ENCODE peak calls at places on chromosomes 4 and X, in four cellular contexts. E is pancreas, M is body of pancreas, V is ovary. Q is an unnamed sample.

GRCh38 chrX:13994104-13994503 is 35.6 kb downstream of the GEMIN8 start:
- DNase-seq in M (no peak), V (no peak), E (no peak), Q (no peak)

GRCh38 chrX:112513154-112513553 is 166.6 kb downstream of the LHFPL1 start:
- DNase-seq in V (no peak), E (no peak), M (no peak), Q (no peak)

GRCh38 chr4:1237981-1238675 is 10.8 kb downstream of the CTBP1 start:
- DNase-seq in M (peak; percentile 15), V (peak; percentile 21), E (peak; percentile 70), Q (no peak)

GRCh38 chr4:186216465-186217024 is 10.8 kb upstream of the KLKB1 start:
- DNase-seq in E (no peak), M (no peak), V (no peak), Q (no peak)

GRCh38 chrX:109774706-109775105 is 41.6 kb upstream of the ACSL4 start:
- DNase-seq in M (no peak), E (no peak), V (no peak), Q (peak; percentile 69)

GRCh38 chrX:42869659-42870476 is 91.9 kb upstream of the PPP1R2C start:
- DNase-seq in M (no peak), E (no peak), V (no peak), Q (no peak)

GRCh38 chr4:118287691-118288090 is 65.1 kb downstream of the PRSS12 start:
- DNase-seq in M (no peak), V (no peak), E (no peak), Q (no peak)

GRCh38 chr4:153099391-153100140 is 104.7 kb upstream of the TRIM2 start:
- DNase-seq in M (no peak), E (no peak), V (no peak), Q (no peak)

GRCh38 chr4:14404730-14405129 is 597.6 kb upstream of the CPEB2 start:
- DNase-seq in V (no peak), E (no peak), M (no peak), Q (no peak)

GRCh38 chr4:76831475-76832390 is 66.2 kb downstream of the SOWAHB start:
- DNase-seq in M (no peak), E (peak; percentile 37), V (no peak), Q (no peak)

GRCh38 chrX:95218964-95219363 is 1465.7 kb upstream of the DIAPH2 start:
- DNase-seq in E (no peak), V (no peak), M (no peak), Q (no peak)

DNA sequence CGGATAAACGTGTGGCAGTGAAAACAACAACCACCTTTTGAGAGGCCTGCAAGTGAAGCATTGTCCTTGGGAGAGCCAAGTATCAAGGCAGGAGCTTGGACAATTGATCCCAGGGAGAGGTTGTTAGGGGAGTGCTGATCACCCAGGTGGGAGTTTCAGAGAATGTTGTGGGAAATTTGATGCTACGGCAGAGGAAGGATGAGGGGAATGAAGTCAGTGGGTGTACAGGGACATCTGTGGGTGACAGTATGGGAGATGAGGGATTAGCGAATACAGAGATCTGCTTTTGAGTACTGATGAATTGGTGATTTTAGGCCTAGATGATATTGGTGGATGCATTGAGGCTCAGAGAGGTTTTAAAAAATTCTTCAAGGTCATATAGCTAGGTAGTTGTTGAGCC is 4.3 kb downstream of the GNL3L start:
- DNase-seq in V (no peak), E (no peak), M (no peak), Q (no peak)
- TF ChIP-seq CTCF in V (no peak), E (no peak), M (no peak), Q (no peak)

DNA sequence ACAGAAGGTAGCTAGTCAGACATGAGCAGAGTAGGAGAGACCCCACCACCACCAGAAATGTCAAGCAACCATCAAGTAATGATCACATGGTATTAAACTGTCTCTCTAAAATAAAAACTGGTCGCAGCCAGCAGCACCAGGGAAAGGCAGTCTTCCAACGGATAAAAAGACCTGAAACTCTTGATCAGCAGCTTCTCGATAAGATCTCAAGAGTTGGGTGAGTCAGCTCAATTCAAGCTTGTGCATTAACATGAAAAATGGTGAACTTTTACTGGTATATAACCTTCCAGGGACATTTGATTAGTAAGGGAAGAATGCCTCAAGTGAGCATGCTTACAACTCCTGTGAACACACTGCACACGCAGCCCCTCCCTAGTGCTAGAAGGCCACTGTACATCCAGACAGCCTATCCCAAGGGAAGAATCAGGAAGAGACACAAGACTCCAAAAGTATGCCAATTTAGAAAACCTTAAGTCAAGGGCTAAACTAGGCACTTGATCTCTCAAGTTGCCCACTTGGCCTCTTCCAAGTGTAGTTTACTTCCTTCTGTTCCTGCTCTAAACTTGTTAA is 270.0 kb upstream of the GNPDA2 start:
- DNase-seq in M (no peak), E (no peak), V (no peak), Q (no peak)
- H3K27ac ChIP-seq in M (no peak overlapping the region), E (no peak overlapping the region), V (no peak overlapping the region), Q (no peak overlapping the region)

DNA sequence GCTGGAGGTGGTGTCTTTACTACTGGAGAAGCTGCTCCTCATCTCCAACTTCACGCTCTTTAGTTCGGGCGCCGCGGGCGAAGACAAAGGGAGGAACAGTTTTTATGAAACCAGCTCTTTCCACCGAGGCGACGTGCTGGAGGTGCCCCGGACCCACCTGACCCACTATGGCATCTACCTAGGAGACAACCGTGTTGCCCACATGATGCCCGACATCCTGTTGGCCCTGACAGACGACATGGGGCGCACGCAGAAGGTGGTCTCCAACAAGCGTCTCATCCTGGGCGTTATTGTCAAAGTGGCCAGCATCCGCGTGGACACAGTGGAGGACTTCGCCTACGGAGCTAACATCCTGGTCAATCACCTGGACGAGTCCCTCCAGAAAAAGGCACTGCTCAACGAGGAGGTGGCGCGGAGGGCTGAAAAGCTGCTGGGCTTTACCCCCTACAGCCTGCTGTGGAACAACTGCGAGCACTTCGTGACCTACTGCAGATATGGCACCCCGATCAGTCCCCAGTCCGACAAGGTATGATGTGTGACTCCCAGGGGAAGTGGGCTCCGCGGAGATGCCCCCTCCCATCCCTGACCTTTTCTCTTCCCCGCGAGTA is 645 bp downstream of the LRAT start:
- DNase-seq in E (peak; percentile 60), M (peak; percentile 18), V (no peak), Q (no peak)
- TF ChIP-seq CTCF in E (no peak), M (no peak), V (no peak), Q (no peak)

GRCh38 chr4:2793920-2794706 is 1.2 kb downstream of the SH3BP2 start:
- DNase-seq in V (peak; percentile 52), E (peak; percentile 87), M (peak; percentile 66), Q (no peak)
- H3K27ac ChIP-seq in V (no peak overlapping the region), E (peak overlapping the region; percentile 84), M (peak overlapping the region; percentile 58), Q (peak overlapping the region; percentile 99)

DNA sequence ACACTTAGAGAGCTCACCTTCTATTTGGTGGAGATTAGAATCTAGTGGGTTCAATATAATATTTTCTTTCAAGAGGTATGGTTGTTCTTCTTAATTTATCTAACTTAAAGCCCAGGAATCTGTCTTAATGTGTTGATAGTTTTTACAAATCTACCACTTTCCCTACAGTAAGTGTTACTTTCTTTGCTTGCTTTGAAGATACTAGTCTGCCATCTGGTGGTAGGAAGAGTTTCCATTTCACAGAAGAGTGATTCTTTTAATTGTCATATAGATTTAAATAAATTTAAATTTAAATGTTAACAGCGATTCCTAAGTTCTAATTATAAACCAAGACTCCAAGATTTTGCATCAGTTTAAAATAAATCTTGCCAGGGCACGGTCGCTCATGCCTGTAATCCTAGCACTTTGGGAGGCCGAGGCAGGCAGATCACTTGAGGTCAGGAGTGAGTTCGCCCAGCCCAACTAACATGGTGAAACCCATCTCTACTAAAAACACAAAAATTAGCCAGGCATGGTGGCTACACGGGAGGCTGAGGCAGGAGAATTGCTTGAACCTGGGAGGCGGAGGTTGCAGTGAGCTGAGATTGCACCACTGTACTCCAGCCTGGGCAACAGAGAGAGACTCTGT is 43.5 kb downstream of the NUDT9 start:
- DNase-seq in M (no peak), E (no peak), V (no peak), Q (peak; percentile 20)
- TF ChIP-seq CTCF in M (peak; percentile 79), E (no peak), V (peak; percentile 25), Q (peak; percentile 66)

GRCh38 chr4:162984621-162985020 is 182.1 kb downstream of the NAF1 start:
- DNase-seq in E (peak; percentile 21), M (no peak), V (no peak), Q (no peak)

GRCh38 chr4:162988530-162988929 is 178.2 kb downstream of the NAF1 start:
- DNase-seq in M (no peak), E (no peak), V (no peak), Q (no peak)

GRCh38 chr4:162981823-162982222 is 184.9 kb downstream of the NAF1 start:
- DNase-seq in M (no peak), V (no peak), E (no peak), Q (no peak)

GRCh38 chr4:162985131-162985530 is 181.6 kb downstream of the NAF1 start:
- DNase-seq in E (peak; percentile 45), V (no peak), M (no peak), Q (no peak)
- H3K27ac ChIP-seq in E (no peak overlapping the region), V (no peak overlapping the region), M (no peak overlapping the region), Q (no peak overlapping the region)

GRCh38 chr4:180641495-180641894 is 1601.7 kb upstream of the TENM3 start:
- DNase-seq in V (no peak), M (no peak), E (no peak), Q (no peak)
- TF ChIP-seq CTCF in V (no peak), M (no peak), E (no peak), Q (no peak)

DNA sequence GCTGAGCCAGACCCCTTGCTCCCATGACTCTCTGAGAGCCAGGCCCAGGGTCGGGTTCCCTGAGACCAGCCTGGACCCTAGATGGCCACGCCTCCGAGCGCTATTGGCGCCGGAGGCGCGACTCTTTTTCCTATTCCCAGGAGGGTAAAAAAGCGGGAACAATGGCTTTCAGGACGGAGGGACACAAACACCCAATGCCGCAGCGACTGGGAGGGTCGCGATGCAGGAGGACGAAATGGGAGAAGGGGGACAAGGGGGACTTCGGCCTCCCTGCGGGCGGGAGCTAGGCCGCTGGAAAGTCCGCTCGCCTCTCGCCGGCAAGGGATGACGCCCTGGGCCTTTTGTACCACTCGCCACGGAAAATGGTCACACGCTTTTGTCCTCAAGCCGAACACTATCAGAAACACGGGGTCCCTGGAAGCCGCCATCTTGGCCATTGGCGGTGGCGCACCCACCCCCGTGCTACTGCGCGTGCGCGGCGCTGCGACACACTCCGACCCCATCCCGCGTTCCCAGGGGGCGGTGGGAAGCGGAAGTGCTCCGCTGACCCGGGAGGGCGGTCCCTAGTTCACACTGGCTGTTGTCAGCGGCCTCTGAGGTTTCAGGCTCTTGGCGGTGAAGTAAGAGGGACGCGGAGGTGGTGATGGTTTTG is 98.4 kb downstream of the ZNF674 start:
- DNase-seq in M (peak; percentile 79), E (peak; percentile 92), V (peak; percentile 85), Q (peak; percentile 79)
- H3K27ac ChIP-seq in M (peak overlapping the region; percentile 70), E (peak overlapping the region; percentile 58), V (peak overlapping the region; percentile 69), Q (peak overlapping the region; percentile 66)